ENCODE peak calls at places on chromosomes 3 and 15, in six cellular contexts. B is fibroblast of lung, X is heart right ventricle, C is uterus, K is IMR-90, Y is PC-3. H is an unnamed sample.

GRCh38 chr3:11536936-11537612 is 106.6 kb downstream of the VGLL4 start:
- DNase-seq in B (no peak), X (no peak), C (no peak), K (no peak), Y (no peak), H (no peak)

GRCh38 chr15:25860885-25861866 is 2.0 kb downstream of the ATP10A start:
- DNase-seq in B (no peak), X (no peak), C (no peak), K (no peak), Y (no peak), H (no peak)

GRCh38 chr15:33111051-33111451 is 83.5 kb downstream of the FMN1 start:
- DNase-seq in B (peak; percentile 82), X (no peak), C (no peak), K (peak; percentile 75), Y (peak; percentile 86), H (no peak)

GRCh38 chr3:135366816-135367215 is 571.8 kb downstream of the EPHB1 start:
- DNase-seq in B (no peak), X (no peak), C (no peak), K (no peak), Y (peak; percentile 2), H (no peak)

GRCh38 chr3:111616417-111617105 is 21.4 kb upstream of the ZBED2 start:
- DNase-seq in B (no peak), X (no peak), C (no peak), K (peak; percentile 18), Y (peak; percentile 62), H (peak; percentile 56)

GRCh38 chr15:82530606-82531379 is 9.5 kb downstream of the RPS17 start:
- DNase-seq in B (peak; percentile 60), X (peak; percentile 62), C (peak; percentile 56), K (peak; percentile 56), Y (peak; percentile 72), H (peak; percentile 77)

GRCh38 chr3:155197786-155198185 is 95.7 kb downstream of the STRIT1 start:
- DNase-seq in B (no peak), X (no peak), C (no peak), K (no peak), Y (no peak), H (no peak)

GRCh38 chr15:24878153-24878552 is 76.6 kb upstream of the SNRPN start:
- DNase-seq in B (peak; percentile 70), X (peak; percentile 15), C (no peak), K (peak; percentile 61), Y (peak; percentile 36), H (no peak)

GRCh38 chr3:45795882-45796765 is at the start of gene SLC6A20:
- DNase-seq in B (no peak), X (no peak), C (no peak), K (no peak), Y (no peak), H (peak; percentile 12)

GRCh38 chr3:185724761-185725160 is 100.1 kb downstream of the IGF2BP2 start:
- DNase-seq in B (peak; percentile 65), X (no peak), C (no peak), K (peak; percentile 71), Y (no peak), H (no peak)

GRCh38 chr3:108004647-108005046 is 86.2 kb downstream of the CD47 start:
- DNase-seq in B (no peak), X (no peak), C (no peak), K (no peak), Y (no peak), H (no peak)

GRCh38 chr15:31463521-31464102 is 137.0 kb downstream of the KLF13 start:
- DNase-seq in B (no peak), X (no peak), C (no peak), K (no peak), Y (no peak), H (no peak)

DNA sequence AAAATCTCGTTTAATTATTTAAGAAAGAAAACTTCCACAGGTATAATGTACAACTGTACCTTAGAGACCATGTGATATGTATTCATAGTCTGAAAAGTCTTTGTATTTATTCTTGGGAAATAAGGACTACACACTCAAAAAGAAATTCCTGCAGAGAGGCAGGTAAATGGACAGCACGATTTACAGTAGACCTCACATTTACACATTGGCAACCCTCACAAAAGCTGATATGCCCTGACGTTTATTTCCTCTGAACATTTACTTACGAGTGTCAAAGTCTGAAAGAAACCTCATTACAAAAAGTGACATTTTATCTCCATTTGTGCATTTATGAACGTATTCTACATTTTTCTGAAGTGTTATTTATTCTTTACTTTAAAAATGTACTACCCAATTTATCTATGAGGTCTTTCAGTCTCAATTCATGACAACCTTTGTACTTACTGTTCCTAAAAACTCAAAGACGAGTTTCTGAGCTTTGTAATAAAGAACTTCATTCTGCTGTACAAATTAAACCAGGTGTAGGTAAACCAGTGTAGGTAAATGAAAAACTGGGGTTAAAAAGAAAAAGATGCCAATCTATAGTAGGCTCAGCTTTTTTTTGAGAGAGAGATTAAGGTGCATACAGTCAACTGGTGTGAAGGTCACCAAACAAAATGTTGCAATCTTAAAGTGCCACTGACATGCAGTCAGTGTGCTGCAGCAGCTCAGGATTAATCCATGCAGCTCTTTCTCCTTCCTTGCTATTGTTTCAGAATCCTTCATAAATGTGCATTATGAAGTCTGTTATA is 44.3 kb downstream of the THRB start:
- DNase-seq in B (peak; percentile 4), X (no peak), C (no peak), K (no peak), Y (peak; percentile 31), H (no peak)
- H3K4me3 ChIP-seq in B (no peak overlapping the region), X (no peak overlapping the region), C (no peak overlapping the region), K (no peak overlapping the region), Y (no peak overlapping the region), H (no peak overlapping the region)

GRCh38 chr3:18376682-18377081 is 48.5 kb downstream of the SATB1 start:
- DNase-seq in B (no peak), X (no peak), C (no peak), K (no peak), Y (no peak), H (no peak)
- H3K36me3 ChIP-seq in B (no peaks in the 10 kb centered on the region), X (peaks cover 70% of the 10 kb centered on the region), C (no peaks in the 10 kb centered on the region), K (no peaks in the 10 kb centered on the region), Y (no peaks in the 10 kb centered on the region), H (no peaks in the 10 kb centered on the region)

DNA sequence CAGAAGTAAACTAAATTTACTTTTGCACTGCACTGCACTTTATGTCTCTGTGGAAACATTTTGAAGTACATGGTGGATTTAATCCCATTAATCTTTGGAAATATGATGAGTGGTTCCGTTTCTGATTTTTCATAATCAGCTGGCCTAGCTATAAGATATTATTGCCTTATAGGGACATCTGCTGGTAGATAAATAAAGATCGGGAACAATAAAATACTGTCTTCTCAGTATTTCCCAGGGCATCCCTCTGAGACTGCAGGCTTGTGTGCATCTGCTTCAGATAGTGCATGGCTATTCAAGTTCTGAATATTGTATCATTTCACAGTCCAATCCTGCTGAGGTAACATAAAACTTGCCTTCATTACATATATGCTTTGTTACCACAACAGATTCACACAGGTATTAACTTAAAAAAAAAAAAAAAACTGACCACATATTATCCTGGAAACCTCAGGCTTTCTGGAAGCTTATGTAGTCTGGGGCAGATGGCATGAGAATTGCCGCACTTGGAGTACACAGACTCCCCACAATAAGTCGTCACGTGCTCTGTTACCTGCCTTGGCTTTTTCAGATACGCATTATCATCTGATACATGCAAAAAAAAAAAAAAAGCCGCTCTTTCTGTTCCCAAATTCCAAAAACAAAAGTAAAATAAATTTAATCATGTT is 330.8 kb upstream of the AGTR1 start:
- DNase-seq in B (peak; percentile 45), X (no peak), C (no peak), K (peak; percentile 9), Y (peak; percentile 49), H (no peak)
- TF ChIP-seq CTCF in B (peak; percentile 19), X (no peak), C (no peak), K (peak; percentile 44), Y (peak; percentile 58), H (peak; percentile 22)

GRCh38 chr3:13550257-13550693 is 1.4 kb downstream of the FBLN2 start:
- DNase-seq in B (no peak), X (no peak), C (no peak), K (no peak), Y (no peak), H (no peak)
- H3K4me3 ChIP-seq in B (peak overlapping the region; percentile 58), X (peak overlapping the region; percentile 53), C (no peak overlapping the region), K (no peak overlapping the region), Y (no peak overlapping the region), H (no peak overlapping the region)

DNA sequence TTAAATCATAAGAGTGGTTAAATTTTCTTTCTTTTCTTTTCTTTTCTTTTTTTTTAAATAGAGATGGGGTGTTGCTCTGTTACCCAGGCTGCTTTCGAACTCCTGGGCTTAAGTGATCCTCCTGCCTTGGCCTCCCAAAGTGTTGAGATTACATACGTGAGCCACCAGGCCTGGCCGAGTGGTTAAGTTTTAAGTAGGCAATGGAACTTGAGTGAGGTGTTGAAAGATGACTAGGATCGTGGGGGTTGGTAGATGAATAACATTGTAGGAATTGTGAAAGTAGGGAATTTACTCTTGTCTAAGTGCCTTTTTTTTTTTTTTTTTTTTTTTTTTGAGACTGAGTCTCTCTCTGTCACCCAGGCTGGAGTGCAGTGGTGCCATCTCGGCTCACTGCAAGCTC is 9.9 kb downstream of the ECT2 start:
- DNase-seq in B (no peak), X (no peak), C (no peak), K (peak; percentile 66), Y (no peak), H (no peak)
- H3K36me3 ChIP-seq in B (peaks cover 5% of the 10 kb centered on the region), X (peaks cover 49% of the 10 kb centered on the region), C (no peaks in the 10 kb centered on the region), K (peaks cover 12% of the 10 kb centered on the region), Y (peaks cover 84% of the 10 kb centered on the region), H (peaks cover 2% of the 10 kb centered on the region)